ENCODE peak calls at places on chromosomes 6 and 20, in nine cellular contexts. U is RWPE1; X is WTC11; V is NCI-H748 treated with DMSO at 0.1 percent for 48 hours; T is NCI-H460; F is iris pigment epithelial cell; J is effector CD4-positive, alpha-beta T cell; N is naive thymus-derived CD8-positive, alpha-beta T cell; R is NCI-H446. C is an unnamed sample.
A peak's percentile ranks its signal among the peaks of the same experiment; 100 is the strongest.

GRCh38 chr20:61797200-61797599 is 268.5 kb downstream of the TAF4 start:
- DNase-seq in T (no peak), U (no peak), V (no peak), N (no peak), F (no peak), R (no peak), J (no peak), X (peak; percentile 25), C (no peak)

GRCh38 chr6:170038251-170038650 is 252.6 kb downstream of the DLL1 start:
- DNase-seq in N (no peak), T (no peak), J (no peak), X (no peak), F (no peak), R (no peak), U (no peak), V (no peak), C (no peak)

GRCh38 chr6:128311944-128312570 is 208.3 kb downstream of the PTPRK start:
- DNase-seq in F (no peak), T (no peak), U (no peak), V (no peak), N (no peak), J (no peak), X (no peak), R (no peak), C (no peak)

GRCh38 chr20:32737371-32738223 is 5.7 kb downstream of the COMMD7 start:
- DNase-seq in J (peak; percentile 16), T (no peak), N (peak; percentile 72), R (no peak), U (no peak), V (no peak), X (no peak), F (peak; percentile 82), C (peak; percentile 60)

GRCh38 chr6:115602471-115602870 is 458.2 kb downstream of the FRK start:
- DNase-seq in F (peak; percentile 1), U (no peak), N (no peak), T (no peak), X (no peak), J (no peak), R (no peak), V (no peak), C (no peak)

GRCh38 chr6:91719414-91719813 is 1132.5 kb upstream of the MAP3K7 start:
- DNase-seq in V (no peak), U (no peak), R (no peak), J (no peak), T (no peak), F (no peak), N (no peak), X (no peak), C (no peak)

GRCh38 chr6:42313941-42314570 is 96.4 kb upstream of the MRPS10 start:
- DNase-seq in X (no peak), R (no peak), J (no peak), N (no peak), U (no peak), T (no peak), V (no peak), F (peak; percentile 50), C (no peak)

GRCh38 chr6:105873799-105874198 is 212.3 kb upstream of the PRDM1 start:
- DNase-seq in T (no peak), J (no peak), F (no peak), X (no peak), U (no peak), R (no peak), N (no peak), V (no peak), C (no peak)

GRCh38 chr6:41546866-41547798 is 951 bp downstream of the FOXP4 start:
- DNase-seq in N (peak; percentile 39), T (no peak), X (no peak), J (no peak), U (peak; percentile 19), V (peak; percentile 12), R (no peak), F (peak; percentile 72), C (no peak)

GRCh38 chr6:10658910-10659696 is 35.3 kb downstream of the C6orf52 start:
- DNase-seq in R (no peak), F (no peak), V (no peak), N (no peak), X (no peak), U (no peak), J (no peak), T (no peak), C (no peak)

GRCh38 chr20:34689486-34689885 is 12.6 kb upstream of the PIGU start:
- DNase-seq in F (peak; percentile 61), N (no peak), V (no peak), J (no peak), R (no peak), T (no peak), U (no peak), X (no peak), C (no peak)

GRCh38 chr6:52515219-52515960 is 61.5 kb downstream of the TRAM2 start:
- DNase-seq in N (no peak), V (no peak), X (no peak), F (peak; percentile 71), U (peak; percentile 31), R (no peak), T (no peak), J (no peak), C (no peak)

GRCh38 chr6:167856999-167857660 is 30.4 kb downstream of the AFDN start:
- DNase-seq in F (peak; percentile 93), V (no peak), R (no peak), X (no peak), U (peak; percentile 45), T (peak; percentile 49), J (no peak), N (no peak), C (no peak)

GRCh38 chr20:64105846-64106434 is 1.4 kb downstream of the NPBWR2 start:
- DNase-seq in N (no peak), F (no peak), X (peak; percentile 8), J (no peak), T (no peak), V (no peak), U (no peak), R (no peak), C (no peak)

GRCh38 chr20:57638173-57638894 is 18.1 kb upstream of the ZBP1 start:
- DNase-seq in U (no peak), V (no peak), F (peak; percentile 27), N (no peak), J (no peak), X (no peak), R (no peak), T (no peak), C (no peak)

GRCh38 chr6:129490551-129491245 is 219.3 kb downstream of the ARHGAP18 start:
- DNase-seq in N (peak; percentile 76), X (no peak), V (no peak), U (peak; percentile 90), J (peak; percentile 54), F (peak; percentile 98), R (no peak), T (peak; percentile 78), C (peak; percentile 90)

GRCh38 chr20:8675896-8676295 is 393.0 kb upstream of the PLCB4 start:
- DNase-seq in V (no peak), F (no peak), X (no peak), R (no peak), J (no peak), N (no peak), U (no peak), T (no peak), C (no peak)

GRCh38 chr6:71294121-71294523 is 5.5 kb downstream of the OGFRL1 start:
- DNase-seq in N (no peak), T (no peak), X (no peak), J (no peak), F (peak; percentile 92), U (no peak), V (no peak), R (no peak), C (peak; percentile 81)

GRCh38 chr6:145406733-145407256 is 328.5 kb downstream of the EPM2A start:
- DNase-seq in T (no peak), V (no peak), N (no peak), J (no peak), X (no peak), F (no peak), U (no peak), R (no peak), C (no peak)

GRCh38 chr6:34357937-34358336 is 34.5 kb downstream of the NUDT3 start:
- DNase-seq in R (no peak), F (no peak), V (no peak), T (no peak), J (no peak), U (no peak), N (no peak), X (no peak), C (no peak)

GRCh38 chr6:99882151-99882702 is 111.8 kb downstream of the MCHR2 start:
- DNase-seq in J (no peak), N (peak; percentile 43), F (no peak), V (peak; percentile 84), R (no peak), T (no peak), X (no peak), U (no peak), C (no peak)

GRCh38 chr6:71727632-71728294 is 158.6 kb upstream of the RIMS1 start:
- DNase-seq in V (no peak), N (no peak), T (no peak), F (no peak), J (no peak), X (no peak), R (no peak), U (no peak), C (no peak)

GRCh38 chr6:142850653-142851434 is 94.1 kb downstream of the HIVEP2 start:
- DNase-seq in J (peak; percentile 30), U (no peak), F (peak; percentile 82), X (no peak), T (no peak), V (no peak), R (no peak), N (no peak), C (no peak)

GRCh38 chr6:149840345-149841075 is 23.6 kb downstream of the LRP11 start:
- DNase-seq in F (peak; percentile 88), T (no peak), J (peak; percentile 8), U (peak; percentile 92), X (peak; percentile 79), V (peak; percentile 78), N (no peak), R (no peak), C (no peak)

GRCh38 chr6:149169761-149170359 is 147.7 kb upstream of the TAB2 start:
- DNase-seq in J (no peak), N (no peak), V (no peak), T (no peak), F (no peak), U (no peak), X (no peak), R (no peak), C (no peak)

GRCh38 chr6:30683137-30683979 is 3.1 kb downstream of the PPP1R18 start:
- DNase-seq in X (no peak), J (no peak), R (no peak), T (no peak), F (no peak), N (no peak), U (no peak), V (no peak), C (no peak)

GRCh38 chr20:43827940-43828562 is 86.6 kb upstream of the TOX2 start:
- DNase-seq in T (no peak), U (no peak), V (no peak), J (no peak), N (no peak), R (no peak), F (no peak), X (no peak), C (no peak)

GRCh38 chr6:129100164-129100563 is 217.2 kb downstream of the LAMA2 start:
- DNase-seq in R (no peak), T (no peak), N (no peak), J (no peak), F (no peak), V (no peak), U (no peak), X (no peak), C (no peak)

GRCh38 chr6:2841264-2842138 is at the start of gene SERPINB1:
- DNase-seq in T (peak; percentile 82), J (peak; percentile 51), U (peak; percentile 72), X (peak; percentile 87), V (peak; percentile 89), N (peak; percentile 72), R (no peak), F (peak; percentile 98), C (peak; percentile 84)

GRCh38 chr6:124823240-124824105 is 138.8 kb upstream of the RNF217 start:
- DNase-seq in F (no peak), V (no peak), R (no peak), T (no peak), J (no peak), U (no peak), X (no peak), N (no peak), C (no peak)

GRCh38 chr6:18327621-18328548 is 59.3 kb upstream of the RNF144B start:
- DNase-seq in N (no peak), J (no peak), F (no peak), X (peak; percentile 57), T (no peak), R (no peak), V (no peak), U (no peak), C (no peak)